ENCODE peak calls at places on chromosomes 2 and 18, in four cellular contexts. I is GM12891, F is prostate gland, U is Panc1. D is an unnamed sample.

GRCh38 chr18:74840492-74841167 is 243.0 kb downstream of the ZNF407 start:
- DNase-seq in I (no peak), F (no peak), U (peak; percentile 42), D (no peak)

GRCh38 chr2:121242175-121242875 is 42.7 kb downstream of the TFCP2L1 start:
- DNase-seq in I (no peak), F (no peak), U (no peak), D (no peak)

GRCh38 chr2:62016957-62017356 is 111.5 kb downstream of the COMMD1 start:
- DNase-seq in I (no peak), F (no peak), U (no peak), D (no peak)

GRCh38 chr2:66541646-66542045 is 106.7 kb downstream of the MEIS1 start:
- DNase-seq in I (no peak), F (no peak), U (no peak), D (no peak)

GRCh38 chr2:74548285-74548918 is 5.3 kb downstream of the LOXL3 start:
- DNase-seq in I (no peak), F (no peak), U (no peak), D (peak; percentile 51)

GRCh38 chr2:67604360-67604759 is 207.2 kb downstream of the ETAA1 start:
- DNase-seq in I (no peak), F (no peak), U (no peak), D (peak; percentile 11)

GRCh38 chr18:69230204-69230603 is 170.5 kb upstream of the DOK6 start:
- DNase-seq in I (no peak), F (no peak), U (no peak), D (peak; percentile 59)

GRCh38 chr2:11698009-11698922 is 28.3 kb upstream of the NTSR2 start:
- DNase-seq in I (no peak), F (no peak), U (no peak), D (no peak)

GRCh38 chr2:214286011-214286410 is 124.8 kb upstream of the VWC2L start:
- DNase-seq in I (no peak), F (no peak), U (no peak), D (no peak)

GRCh38 chr2:72893594-72894319 is 6.5 kb downstream of the SPR start:
- DNase-seq in I (peak; percentile 51), F (no peak), U (no peak), D (peak; percentile 88)

GRCh38 chr18:58578835-58579560 is 49.9 kb downstream of the ALPK2 start:
- DNase-seq in I (no peak), F (no peak), U (no peak), D (no peak)

GRCh38 chr18:22391571-22392359 is 25.9 kb downstream of the CTAGE1 start:
- DNase-seq in I (no peak), F (no peak), U (no peak), D (no peak)

GRCh38 chr2:138245309-138245708 is 256.3 kb upstream of the SPOPL start:
- DNase-seq in I (no peak), F (no peak), U (no peak), D (no peak)

GRCh38 chr2:113089907-113090306 is 22.1 kb downstream of the IL1F10 start:
- DNase-seq in I (no peak), F (no peak), U (no peak), D (no peak)

GRCh38 chr2:204027105-204027504 is 90.5 kb downstream of the ICOS start:
- DNase-seq in I (no peak), F (no peak), U (no peak), D (no peak)

GRCh38 chr2:128159437-128159836 is 68.4 kb downstream of the UGGT1 start:
- DNase-seq in I (no peak), F (no peak), U (no peak), D (no peak)

GRCh38 chr2:205903549-205904129 is 182.3 kb downstream of the INO80D start:
- DNase-seq in I (peak; percentile 16), F (no peak), U (no peak), D (peak; percentile 79)

GRCh38 chr2:213247566-213247965 is 36.7 kb upstream of the SPAG16 start:
- DNase-seq in I (no peak), F (no peak), U (no peak), D (no peak)

GRCh38 chr2:39948016-39948719 is 169.1 kb upstream of the THUMPD2 start:
- DNase-seq in I (no peak), F (no peak), U (no peak), D (no peak)

GRCh38 chr2:67564076-67564475 is 166.9 kb downstream of the ETAA1 start:
- DNase-seq in I (no peak), F (no peak), U (no peak), D (no peak)

GRCh38 chr2:184305105-184305504 is 293.2 kb upstream of the ZNF804A start:
- DNase-seq in I (no peak), F (no peak), U (no peak), D (no peak)

GRCh38 chr18:74127483-74127750 is 20.2 kb downstream of the FBXO15 start:
- DNase-seq in I (no peak), F (no peak), U (no peak), D (no peak)

GRCh38 chr2:177523781-177524180 is 131.2 kb downstream of the AGPS start:
- DNase-seq in I (no peak), F (no peak), U (no peak), D (no peak)

GRCh38 chr2:16102976-16103380 is 162.6 kb downstream of the MYCN start:
- DNase-seq in I (no peak), F (no peak), U (no peak), D (peak; percentile 44)

GRCh38 chr18:111292-112014 is 46.9 kb upstream of the USP14 start:
- DNase-seq in I (peak; percentile 49), F (peak; percentile 56), U (no peak), D (peak; percentile 79)

GRCh38 chr2:163155279-163155883 is 316.8 kb upstream of the KCNH7 start:
- DNase-seq in I (peak; percentile 4), F (no peak), U (no peak), D (peak; percentile 54)

GRCh38 chr2:159251296-159252173 is 35.0 kb downstream of the WDSUB1 start:
- DNase-seq in I (no peak), F (no peak), U (no peak), D (no peak)

GRCh38 chr2:236982693-236983092 is 103.0 kb upstream of the COPS8 start:
- DNase-seq in I (no peak), F (no peak), U (no peak), D (no peak)

GRCh38 chr18:33928226-33928625 is 296.5 kb downstream of the NOL4 start:
- DNase-seq in I (no peak), F (no peak), U (no peak), D (no peak)

GRCh38 chr2:74267068-74267467 is 68.7 kb downstream of the MTHFD2 start:
- DNase-seq in I (peak; percentile 45), F (no peak), U (no peak), D (peak; percentile 60)

GRCh38 chr18:69000366-69000765 is 202.5 kb downstream of the CCDC102B start:
- DNase-seq in I (no peak), F (no peak), U (no peak), D (no peak)

DNA sequence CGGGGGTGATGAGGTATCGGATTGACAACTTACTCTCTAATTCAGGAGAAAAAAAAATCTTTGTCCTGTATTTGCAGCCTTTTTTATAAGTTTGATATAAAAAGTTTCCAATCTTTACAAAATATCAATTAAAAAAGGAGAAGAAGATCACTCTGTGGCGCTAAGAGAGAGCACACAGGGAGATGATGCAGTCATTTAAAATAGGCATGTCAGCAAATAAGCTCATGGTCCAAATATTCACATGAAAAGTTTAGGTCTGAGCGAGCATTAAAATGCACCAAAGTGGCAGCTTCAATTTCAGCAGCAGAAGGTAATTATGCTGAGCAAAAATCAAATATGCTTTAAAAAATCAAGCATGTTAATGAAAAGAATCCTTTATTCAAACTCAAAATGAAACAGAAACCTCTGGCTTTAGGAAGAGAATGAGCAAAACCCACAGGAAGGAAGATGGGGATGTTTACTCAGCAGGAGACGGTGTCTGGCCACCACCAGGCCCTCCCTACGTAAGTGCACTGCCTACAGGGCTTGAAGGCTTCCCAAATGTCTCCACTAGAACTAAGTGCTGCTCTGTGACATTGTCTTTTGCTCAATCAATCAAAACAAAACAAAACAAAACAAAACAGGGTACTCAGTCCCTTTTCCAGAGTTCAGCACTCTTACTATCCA is 120.5 kb downstream of the L3MBTL4 start:
- DNase-seq in I (no peak), F (no peak), U (no peak), D (no peak)
- TF ChIP-seq POLR2AphosphoS5 in I (no peak), F (no peak), U (no peak), D (no peak)

DNA sequence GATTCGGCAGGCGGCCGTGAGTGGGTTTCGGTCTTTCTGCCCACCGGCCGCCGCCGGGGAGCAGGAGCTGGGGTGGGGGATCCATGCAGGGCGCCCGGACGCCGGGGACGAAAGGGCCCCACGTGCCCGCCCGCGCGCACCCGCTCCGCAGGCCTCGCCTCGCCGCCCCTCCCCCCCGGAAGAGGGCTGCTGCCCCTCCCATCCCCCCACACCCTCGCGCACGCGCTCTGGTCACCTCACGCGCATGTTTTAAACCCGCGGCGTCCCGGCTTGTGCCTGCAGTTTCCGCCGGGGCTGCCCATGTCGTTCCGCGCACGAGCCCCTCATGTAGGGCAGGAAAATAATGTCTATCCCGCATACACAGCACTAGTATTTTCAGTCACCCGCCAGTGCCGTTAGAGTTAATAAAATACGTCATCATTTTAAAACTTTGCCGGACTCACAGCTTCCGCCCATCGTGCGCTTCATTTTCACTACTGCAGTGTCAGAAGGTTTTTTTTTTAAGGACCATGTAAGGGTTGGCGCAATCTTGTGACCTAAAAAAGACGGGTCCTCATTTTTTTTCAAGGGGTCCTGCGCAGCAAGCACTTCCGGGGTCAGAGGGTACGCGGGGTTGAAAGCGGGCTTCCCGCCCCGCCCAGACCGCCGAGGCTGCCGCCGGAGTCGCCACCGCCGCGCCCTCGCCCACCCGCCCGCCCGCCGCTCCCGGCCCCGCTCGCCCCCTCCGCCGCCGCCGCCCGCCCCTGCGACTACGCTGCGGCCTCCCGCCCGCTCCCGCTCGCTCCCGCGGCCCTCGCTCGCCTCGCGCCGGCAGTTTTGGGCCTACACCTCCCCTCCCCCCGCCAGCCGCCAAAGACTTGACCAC is at the start of gene PCBP1:
- DNase-seq in I (peak; percentile 82), F (peak; percentile 89), U (peak; percentile 84), D (peak; percentile 96)
- TF ChIP-seq POLR2AphosphoS5 in I (peak; percentile 12), F (peak; percentile 65), U (peak; percentile 84), D (no peak)

GRCh38 chr2:107062599-107063196 is 176.7 kb upstream of the ST6GAL2 start:
- DNase-seq in I (no peak), F (no peak), U (no peak), D (peak; percentile 8)
- TF ChIP-seq POLR2AphosphoS5 in I (no peak), F (no peak), U (no peak), D (no peak)

DNA sequence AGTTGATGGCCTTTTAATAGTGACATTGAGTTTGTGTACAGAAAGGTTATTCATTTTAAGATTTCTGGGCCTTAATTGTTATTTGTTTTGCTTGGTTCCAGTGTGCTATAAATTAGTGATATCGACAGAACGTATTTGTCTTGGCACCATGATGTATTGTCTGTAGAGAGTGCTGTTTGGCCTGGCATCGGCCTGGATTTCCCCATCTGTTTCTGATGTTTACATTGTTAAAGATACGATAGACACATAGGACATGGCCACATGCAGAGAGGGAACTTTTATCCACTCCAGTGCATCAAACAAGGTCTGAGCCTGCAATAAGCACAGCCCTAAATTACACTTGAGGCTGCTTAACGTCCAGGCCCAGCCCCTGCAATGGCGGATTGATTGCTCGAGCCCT is 144.7 kb downstream of the SLC4A3 start:
- DNase-seq in I (no peak), F (peak; percentile 71), U (no peak), D (no peak)
- TF ChIP-seq POLR2AphosphoS5 in I (no peak), F (peak; percentile 89), U (no peak), D (no peak)

GRCh38 chr2:151777911-151778310 is 43.6 kb upstream of the NEB start:
- DNase-seq in I (no peak), F (no peak), U (no peak), D (no peak)

GRCh38 chr2:151776367-151776766 is 42.1 kb upstream of the NEB start:
- DNase-seq in I (no peak), F (no peak), U (no peak), D (no peak)

GRCh38 chr2:151774506-151774905 is 40.2 kb upstream of the NEB start:
- DNase-seq in I (no peak), F (no peak), U (no peak), D (no peak)

GRCh38 chr2:151775057-151775740 is 40.9 kb upstream of the NEB start:
- DNase-seq in I (no peak), F (no peak), U (no peak), D (no peak)

GRCh38 chr2:151777487-151777886 is 43.2 kb upstream of the NEB start:
- DNase-seq in I (no peak), F (no peak), U (no peak), D (peak; percentile 14)
- TF ChIP-seq POLR2AphosphoS5 in I (no peak), F (no peak), U (no peak), D (no peak)